ENCODE peak calls at places on chromosomes 4 and X, in eight cellular contexts. One of them, this sample, is unnamed. For H3K4me1, the result is how much of the 10 kb centered on the place peaks cover.

GRCh38 chr4:130288576-130288975 is 1192.6 kb downstream of the C4orf33 start:
- DNase-seq in stomach: no peak
- DNase-seq in SK-N-SH: no peak
- DNase-seq in suprapubic skin: no peak
- DNase-seq in esophagus muscularis mucosa: no peak
- DNase-seq in GM12878: no peak
- DNase-seq in H1: no peak
- DNase-seq in HepG2: no peak
- DNase-seq in this sample: no peak

GRCh38 chr4:105683038-105683437 is 25.5 kb downstream of the INTS12 start:
- DNase-seq in H1: no peak
- DNase-seq in suprapubic skin: no peak
- DNase-seq in stomach: peak
- DNase-seq in GM12878: no peak
- DNase-seq in HepG2: no peak
- DNase-seq in SK-N-SH: no peak
- DNase-seq in esophagus muscularis mucosa: no peak
- DNase-seq in this sample: peak

GRCh38 chr4:182724414-182724813 is 192.8 kb downstream of the DCTD start:
- DNase-seq in suprapubic skin: no peak
- DNase-seq in stomach: no peak
- DNase-seq in esophagus muscularis mucosa: no peak
- DNase-seq in SK-N-SH: peak
- DNase-seq in H1: no peak
- DNase-seq in HepG2: no peak
- DNase-seq in GM12878: no peak
- DNase-seq in this sample: no peak

GRCh38 chr4:153232768-153233167 is 28.5 kb downstream of the TRIM2 start:
- DNase-seq in stomach: peak
- DNase-seq in esophagus muscularis mucosa: no peak
- DNase-seq in HepG2: peak
- DNase-seq in GM12878: no peak
- DNase-seq in SK-N-SH: no peak
- DNase-seq in H1: peak
- DNase-seq in suprapubic skin: no peak
- DNase-seq in this sample: no peak

GRCh38 chr4:181108237-181108636 is 1135.0 kb upstream of the TENM3 start:
- DNase-seq in H1: no peak
- DNase-seq in HepG2: no peak
- DNase-seq in SK-N-SH: no peak
- DNase-seq in GM12878: no peak
- DNase-seq in suprapubic skin: no peak
- DNase-seq in esophagus muscularis mucosa: no peak
- DNase-seq in stomach: no peak
- DNase-seq in this sample: no peak

GRCh38 chr4:174580597-174580996 is 58.3 kb upstream of the HPGD start:
- DNase-seq in esophagus muscularis mucosa: no peak
- DNase-seq in suprapubic skin: no peak
- DNase-seq in HepG2: no peak
- DNase-seq in H1: no peak
- DNase-seq in GM12878: no peak
- DNase-seq in stomach: no peak
- DNase-seq in SK-N-SH: no peak
- DNase-seq in this sample: no peak

GRCh38 chr4:165814256-165815010 is 58.6 kb upstream of the TLL1 start:
- DNase-seq in stomach: no peak
- DNase-seq in suprapubic skin: no peak
- DNase-seq in GM12878: no peak
- DNase-seq in esophagus muscularis mucosa: no peak
- DNase-seq in SK-N-SH: no peak
- DNase-seq in HepG2: no peak
- DNase-seq in H1: no peak
- DNase-seq in this sample: no peak

GRCh38 chrX:16977771-16978170 is 31.3 kb downstream of the REPS2 start:
- DNase-seq in esophagus muscularis mucosa: no peak
- DNase-seq in HepG2: no peak
- DNase-seq in suprapubic skin: no peak
- DNase-seq in SK-N-SH: no peak
- DNase-seq in H1: no peak
- DNase-seq in GM12878: no peak
- DNase-seq in stomach: no peak
- DNase-seq in this sample: no peak

GRCh38 chr4:58766763-58767162 is 1656.6 kb upstream of the IGFBP7 start:
- DNase-seq in esophagus muscularis mucosa: no peak
- DNase-seq in HepG2: no peak
- DNase-seq in H1: no peak
- DNase-seq in suprapubic skin: no peak
- DNase-seq in SK-N-SH: no peak
- DNase-seq in stomach: no peak
- DNase-seq in GM12878: no peak
- DNase-seq in this sample: no peak

GRCh38 chr4:48891028-48891619 is 15.4 kb downstream of the OCIAD2 start:
- DNase-seq in suprapubic skin: no peak
- DNase-seq in esophagus muscularis mucosa: no peak
- DNase-seq in HepG2: no peak
- DNase-seq in GM12878: no peak
- DNase-seq in H1: no peak
- DNase-seq in SK-N-SH: no peak
- DNase-seq in stomach: no peak
- DNase-seq in this sample: no peak

GRCh38 chr4:81631958-81632439 is 160.3 kb upstream of the RASGEF1B start:
- DNase-seq in stomach: no peak
- DNase-seq in HepG2: peak
- DNase-seq in suprapubic skin: no peak
- DNase-seq in GM12878: no peak
- DNase-seq in H1: no peak
- DNase-seq in esophagus muscularis mucosa: no peak
- DNase-seq in SK-N-SH: no peak
- DNase-seq in this sample: no peak

GRCh38 chrX:136047969-136048368 is 62.7 kb downstream of the SLC9A6 start:
- DNase-seq in esophagus muscularis mucosa: no peak
- DNase-seq in SK-N-SH: no peak
- DNase-seq in suprapubic skin: no peak
- DNase-seq in stomach: no peak
- DNase-seq in HepG2: no peak
- DNase-seq in GM12878: no peak
- DNase-seq in H1: no peak
- DNase-seq in this sample: no peak

GRCh38 chr4:176920694-176921093 is 128.0 kb upstream of the VEGFC start:
- DNase-seq in GM12878: no peak
- DNase-seq in SK-N-SH: no peak
- DNase-seq in H1: no peak
- DNase-seq in suprapubic skin: no peak
- DNase-seq in stomach: no peak
- DNase-seq in HepG2: no peak
- DNase-seq in esophagus muscularis mucosa: no peak
- DNase-seq in this sample: no peak

GRCh38 chr4:40196260-40196659 is 571 bp upstream of the RHOH start:
- DNase-seq in H1: no peak
- DNase-seq in stomach: no peak
- DNase-seq in GM12878: no peak
- DNase-seq in SK-N-SH: no peak
- DNase-seq in suprapubic skin: no peak
- DNase-seq in HepG2: no peak
- DNase-seq in esophagus muscularis mucosa: no peak
- DNase-seq in this sample: no peak

GRCh38 chr4:182023469-182023868 is 219.7 kb upstream of the TENM3 start:
- DNase-seq in esophagus muscularis mucosa: no peak
- DNase-seq in SK-N-SH: no peak
- DNase-seq in GM12878: no peak
- DNase-seq in stomach: no peak
- DNase-seq in H1: no peak
- DNase-seq in suprapubic skin: no peak
- DNase-seq in HepG2: no peak
- DNase-seq in this sample: no peak

GRCh38 chrX:68835104-68835442 is 6.3 kb downstream of the EFNB1 start:
- DNase-seq in stomach: no peak
- DNase-seq in HepG2: no peak
- DNase-seq in GM12878: no peak
- DNase-seq in esophagus muscularis mucosa: no peak
- DNase-seq in SK-N-SH: no peak
- DNase-seq in suprapubic skin: no peak
- DNase-seq in H1: no peak
- DNase-seq in this sample: no peak

GRCh38 chr4:55386073-55386472 is 9.7 kb upstream of the TMEM165 start:
- DNase-seq in GM12878: no peak
- DNase-seq in H1: no peak
- DNase-seq in HepG2: peak
- DNase-seq in esophagus muscularis mucosa: no peak
- DNase-seq in suprapubic skin: no peak
- DNase-seq in stomach: no peak
- DNase-seq in SK-N-SH: peak
- DNase-seq in this sample: no peak

GRCh38 chr4:7983296-7983695 is 43.6 kb upstream of the AFAP1 start:
- DNase-seq in SK-N-SH: no peak
- DNase-seq in GM12878: no peak
- DNase-seq in stomach: no peak
- DNase-seq in HepG2: no peak
- DNase-seq in esophagus muscularis mucosa: no peak
- DNase-seq in suprapubic skin: no peak
- DNase-seq in H1: no peak
- DNase-seq in this sample: no peak

DNA sequence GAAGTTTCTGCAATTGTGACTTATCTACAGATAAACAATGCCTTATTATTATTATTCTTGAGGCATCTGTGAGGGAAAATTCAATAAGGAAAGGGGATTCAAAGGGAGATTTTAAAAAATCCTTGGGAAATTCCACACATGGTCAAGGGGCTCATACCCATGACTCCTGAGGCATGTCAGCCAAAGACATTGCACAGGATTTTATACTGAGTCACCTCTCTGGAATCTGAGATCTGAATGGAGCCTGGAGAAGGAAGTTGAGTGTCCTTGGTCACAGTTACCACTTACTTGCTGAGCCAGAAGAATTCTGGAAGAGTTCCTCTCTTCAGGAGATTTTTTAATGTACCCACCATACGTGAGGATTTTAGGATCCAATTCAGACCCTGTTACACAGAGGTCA is 14.4 kb upstream of the CXCL8 start:
- DNase-seq in esophagus muscularis mucosa: no peak
- DNase-seq in stomach: no peak
- DNase-seq in suprapubic skin: no peak
- DNase-seq in SK-N-SH: no peak
- DNase-seq in H1: no peak
- DNase-seq in GM12878: no peak
- DNase-seq in HepG2: no peak
- DNase-seq in this sample: no peak
- H3K4me1 ChIP-seq in esophagus muscularis mucosa: under half
- H3K4me1 ChIP-seq in stomach: under half
- H3K4me1 ChIP-seq in suprapubic skin: under half
- H3K4me1 ChIP-seq in SK-N-SH: under half
- H3K4me1 ChIP-seq in H1: under half
- H3K4me1 ChIP-seq in GM12878: under half
- H3K4me1 ChIP-seq in HepG2: under half
- H3K4me1 ChIP-seq in this sample: under half

GRCh38 chrX:112968351-112969133 is 127.9 kb upstream of the AMOT start:
- DNase-seq in suprapubic skin: no peak
- DNase-seq in esophagus muscularis mucosa: no peak
- DNase-seq in stomach: no peak
- DNase-seq in HepG2: no peak
- DNase-seq in H1: no peak
- DNase-seq in SK-N-SH: no peak
- DNase-seq in GM12878: no peak
- DNase-seq in this sample: no peak

GRCh38 chrX:112967903-112968302 is 127.3 kb upstream of the AMOT start:
- DNase-seq in H1: no peak
- DNase-seq in SK-N-SH: no peak
- DNase-seq in GM12878: no peak
- DNase-seq in HepG2: no peak
- DNase-seq in esophagus muscularis mucosa: no peak
- DNase-seq in suprapubic skin: no peak
- DNase-seq in stomach: no peak
- DNase-seq in this sample: no peak

GRCh38 chrX:112961981-112962380 is 121.3 kb upstream of the AMOT start:
- DNase-seq in stomach: no peak
- DNase-seq in esophagus muscularis mucosa: no peak
- DNase-seq in suprapubic skin: no peak
- DNase-seq in H1: no peak
- DNase-seq in GM12878: no peak
- DNase-seq in SK-N-SH: no peak
- DNase-seq in HepG2: no peak
- DNase-seq in this sample: no peak

DNA sequence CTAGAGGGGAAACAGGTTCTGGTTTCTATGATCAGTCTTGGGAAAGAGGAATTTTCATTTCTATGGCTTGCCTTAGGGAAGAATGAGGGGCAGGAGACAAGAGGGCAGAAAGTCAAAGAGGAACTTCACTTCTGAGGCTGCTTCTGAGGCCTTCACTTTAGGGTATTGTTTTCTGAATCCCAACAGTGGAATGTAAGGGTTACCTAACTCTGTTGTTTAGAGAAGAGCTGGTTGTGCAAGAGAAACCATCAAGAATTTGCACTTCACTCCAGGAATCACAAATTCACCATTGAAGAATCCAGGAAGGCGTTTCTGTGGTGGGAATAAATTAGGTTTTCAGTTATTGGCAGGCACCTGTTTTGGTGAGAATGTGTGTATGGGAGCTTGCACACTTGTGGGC is 126.7 kb upstream of the AMOT start:
- DNase-seq in stomach: no peak
- DNase-seq in suprapubic skin: no peak
- DNase-seq in SK-N-SH: no peak
- DNase-seq in GM12878: no peak
- DNase-seq in HepG2: peak
- DNase-seq in H1: no peak
- DNase-seq in esophagus muscularis mucosa: no peak
- DNase-seq in this sample: no peak
- TF ChIP-seq POLR2AphosphoS5 in stomach: no peak
- TF ChIP-seq POLR2AphosphoS5 in suprapubic skin: no peak
- TF ChIP-seq POLR2AphosphoS5 in SK-N-SH: no peak
- TF ChIP-seq POLR2AphosphoS5 in GM12878: no peak
- TF ChIP-seq POLR2AphosphoS5 in HepG2: no peak
- TF ChIP-seq POLR2AphosphoS5 in H1: no peak
- TF ChIP-seq POLR2AphosphoS5 in esophagus muscularis mucosa: no peak
- TF ChIP-seq POLR2AphosphoS5 in this sample: no peak

GRCh38 chr4:184476660-184477059 is 2.3 kb upstream of the IRF2 start:
- DNase-seq in esophagus muscularis mucosa: no peak
- DNase-seq in HepG2: no peak
- DNase-seq in suprapubic skin: no peak
- DNase-seq in H1: no peak
- DNase-seq in SK-N-SH: no peak
- DNase-seq in GM12878: no peak
- DNase-seq in stomach: no peak
- DNase-seq in this sample: no peak
- TF ChIP-seq EP300 in esophagus muscularis mucosa: no peak
- TF ChIP-seq EP300 in HepG2: no peak
- TF ChIP-seq EP300 in suprapubic skin: no peak
- TF ChIP-seq EP300 in H1: no peak
- TF ChIP-seq EP300 in SK-N-SH: no peak
- TF ChIP-seq EP300 in GM12878: no peak
- TF ChIP-seq EP300 in stomach: no peak
- TF ChIP-seq EP300 in this sample: no peak

DNA sequence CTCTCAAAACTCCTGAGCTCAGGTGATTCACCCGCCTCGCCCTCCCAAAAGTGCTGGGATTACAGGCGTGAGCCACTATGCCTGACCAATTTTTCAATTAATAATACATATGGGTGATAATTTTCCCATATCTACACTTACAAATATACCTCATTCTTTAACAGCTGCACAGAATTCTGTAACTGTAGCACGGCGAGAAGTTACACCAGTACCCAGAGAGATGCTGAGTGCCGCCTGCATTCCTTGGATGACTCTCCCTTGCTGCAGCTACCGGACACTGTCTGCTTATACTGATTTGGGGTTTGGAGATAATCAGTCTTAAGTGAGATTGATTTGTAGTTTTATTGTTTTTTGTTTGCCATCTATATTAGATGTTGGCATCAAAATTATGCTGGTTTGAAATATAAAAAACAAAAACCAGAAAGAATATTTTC is 5.8 kb downstream of the TIFA start:
- DNase-seq in HepG2: no peak
- DNase-seq in esophagus muscularis mucosa: no peak
- DNase-seq in H1: no peak
- DNase-seq in stomach: no peak
- DNase-seq in SK-N-SH: no peak
- DNase-seq in GM12878: no peak
- DNase-seq in suprapubic skin: no peak
- DNase-seq in this sample: no peak
- H3K4me1 ChIP-seq in HepG2: under half
- H3K4me1 ChIP-seq in esophagus muscularis mucosa: under half
- H3K4me1 ChIP-seq in H1: under half
- H3K4me1 ChIP-seq in stomach: under half
- H3K4me1 ChIP-seq in SK-N-SH: under half
- H3K4me1 ChIP-seq in GM12878: under half
- H3K4me1 ChIP-seq in suprapubic skin: under half
- H3K4me1 ChIP-seq in this sample: under half